ENCODE peak calls at places on chromosomes 11 and 22, in six cellular contexts. X, D, L, T, F and E are unnamed samples.

GRCh38 chr11:44775366-44776356 is 48.9 kb downstream of the TSPAN18 start:
- DNase-seq in X (peak; percentile 53), D (no peak), L (peak; percentile 6), T (no peak), F (peak; percentile 50), E (peak; percentile 12)

GRCh38 chr11:128610765-128611617 is 23.6 kb upstream of the ETS1 start:
- DNase-seq in X (no peak), D (no peak), L (no peak), T (no peak), F (peak; percentile 63), E (no peak)

GRCh38 chr11:123973816-123974215 is 3.8 kb downstream of the OR10S1 start:
- DNase-seq in X (no peak), D (peak; percentile 5), L (no peak), T (no peak), F (no peak), E (no peak)

GRCh38 chr22:35024364-35024692 is 41.6 kb upstream of the ISX start:
- DNase-seq in X (no peak), D (no peak), L (no peak), T (no peak), F (no peak), E (no peak)

GRCh38 chr22:48428556-48429371 is 1398.9 kb downstream of the BRD1 start:
- DNase-seq in X (no peak), D (peak; percentile 51), L (no peak), T (no peak), F (no peak), E (no peak)

GRCh38 chr11:30741039-30741550 is 154.9 kb upstream of the MPPED2 start:
- DNase-seq in X (no peak), D (peak; percentile 31), L (no peak), T (no peak), F (no peak), E (no peak)

GRCh38 chr22:47918936-47919505 is 1156.6 kb downstream of the TBC1D22A start:
- DNase-seq in X (no peak), D (no peak), L (peak; percentile 30), T (no peak), F (no peak), E (peak; percentile 15)

GRCh38 chr11:73869234-73869949 is 7.3 kb downstream of the COA4 start:
- DNase-seq in X (no peak), D (no peak), L (no peak), T (no peak), F (no peak), E (no peak)

GRCh38 chr11:1518301-1518700 is 31.7 kb upstream of the MOB2 start:
- DNase-seq in X (peak; percentile 10), D (no peak), L (no peak), T (no peak), F (no peak), E (no peak)

GRCh38 chr22:46159777-46160176 is 9.5 kb downstream of the PPARA start:
- DNase-seq in X (no peak), D (no peak), L (no peak), T (no peak), F (no peak), E (no peak)

GRCh38 chr11:58921778-58922390 is 17.4 kb upstream of the GLYATL1 start:
- DNase-seq in X (no peak), D (no peak), L (no peak), T (no peak), F (no peak), E (no peak)

GRCh38 chr22:44358723-44359440 is 46.1 kb upstream of the SHISAL1 start:
- DNase-seq in X (peak; percentile 11), D (no peak), L (no peak), T (no peak), F (no peak), E (no peak)

GRCh38 chr11:69018924-69019323 is 5.9 kb upstream of the MRGPRF start:
- DNase-seq in X (no peak), D (peak; percentile 34), L (no peak), T (peak; percentile 62), F (no peak), E (no peak)

GRCh38 chr11:86184728-86185127 is 59.8 kb upstream of the EED start:
- DNase-seq in X (no peak), D (no peak), L (no peak), T (no peak), F (no peak), E (no peak)

GRCh38 chr11:34201130-34201529 is 95.7 kb downstream of the NAT10 start:
- DNase-seq in X (no peak), D (no peak), L (no peak), T (no peak), F (no peak), E (no peak)

GRCh38 chr22:29641781-29642355 is 38.4 kb downstream of the NF2 start:
- DNase-seq in X (no peak), D (no peak), L (no peak), T (no peak), F (no peak), E (no peak)

GRCh38 chr11:69027704-69028372 is 14.8 kb upstream of the MRGPRF start:
- DNase-seq in X (no peak), D (no peak), L (no peak), T (no peak), F (no peak), E (no peak)

GRCh38 chr22:17749605-17750395 is 24.5 kb downstream of the BID start:
- DNase-seq in X (no peak), D (no peak), L (no peak), T (no peak), F (no peak), E (no peak)

GRCh38 chr11:127054153-127054552 is 53.6 kb upstream of the KIRREL3 start:
- DNase-seq in X (no peak), D (no peak), L (no peak), T (no peak), F (no peak), E (no peak)

GRCh38 chr22:25357606-25358420 is 138.4 kb downstream of the CRYBB2 start:
- DNase-seq in X (no peak), D (no peak), L (no peak), T (no peak), F (no peak), E (no peak)

GRCh38 chr22:27888310-27888709 is 30.7 kb downstream of the PITPNB start:
- DNase-seq in X (no peak), D (no peak), L (no peak), T (no peak), F (no peak), E (no peak)

GRCh38 chr11:111937461-111937769 is 272 bp downstream of the DIXDC1 start:
- DNase-seq in X (no peak), D (no peak), L (peak; percentile 55), T (no peak), F (no peak), E (no peak)

GRCh38 chr11:121665211-121665838 is 212.6 kb upstream of the SORL1-AS1 start:
- DNase-seq in X (no peak), D (no peak), L (no peak), T (no peak), F (no peak), E (no peak)

GRCh38 chr11:35566885-35567284 is 41.5 kb upstream of the PAMR1 start:
- DNase-seq in X (no peak), D (no peak), L (no peak), T (no peak), F (no peak), E (no peak)

GRCh38 chr11:88603499-88603898 is 266.0 kb upstream of the CTSC start:
- DNase-seq in X (no peak), D (no peak), L (no peak), T (no peak), F (no peak), E (no peak)

GRCh38 chr22:49767355-49768062 is 60.2 kb downstream of the BRD1 start:
- DNase-seq in X (peak; percentile 7), D (no peak), L (no peak), T (no peak), F (peak; percentile 24), E (no peak)